ENCODE peak calls at places on chromosomes 7 and 10, in four cellular contexts. N, B, Y and S are unnamed samples.

GRCh38 chr10:87605656-87606308 is 53.9 kb upstream of the PAPSS2 start:
- DNase-seq in N (no peak), B (no peak), Y (no peak), S (no peak)

GRCh38 chr7:23018747-23019146 is 4.8 kb upstream of the HYCC1 start:
- DNase-seq in N (no peak), B (no peak), Y (no peak), S (no peak)

GRCh38 chr10:132394201-132394811 is 2.7 kb upstream of the PWWP2B start:
- DNase-seq in N (peak; percentile 47), Y (no peak), B (no peak), S (no peak)

GRCh38 chr7:151768805-151769188 is 108.1 kb downstream of the PRKAG2 start:
- DNase-seq in N (no peak), B (no peak), Y (no peak), S (no peak)

GRCh38 chr10:68208424-68209042 is 23.4 kb downstream of the ATOH7 start:
- DNase-seq in Y (no peak), N (peak; percentile 64), B (no peak), S (no peak)

GRCh38 chr7:105934577-105935185 is 28.4 kb upstream of the CDHR3 start:
- DNase-seq in Y (no peak), B (no peak), N (no peak), S (no peak)

GRCh38 chr7:44313621-44314031 is 11.8 kb downstream of the CAMK2B start:
- DNase-seq in B (no peak), Y (no peak), N (peak; percentile 21), S (no peak)

GRCh38 chr7:102834999-102835398 is 77.8 kb upstream of the LRRC17 start:
- DNase-seq in N (no peak), B (peak; percentile 56), Y (no peak), S (no peak)

GRCh38 chr7:82405291-82405690 is 38.3 kb downstream of the CACNA2D1 start:
- DNase-seq in N (no peak), B (no peak), Y (no peak), S (no peak)

GRCh38 chr10:99560277-99561126 is 27.8 kb downstream of the NKX2-3 start:
- DNase-seq in N (no peak), Y (no peak), B (no peak), S (peak; percentile 24)

GRCh38 chr10:45446858-45447257 is 72.8 kb downstream of the ALOX5 start:
- DNase-seq in Y (no peak), B (no peak), N (no peak), S (no peak)

GRCh38 chr10:25026463-25026862 is 10.1 kb downstream of the THNSL1 start:
- DNase-seq in N (no peak), Y (no peak), B (no peak), S (no peak)

GRCh38 chr10:76040107-76040829 is 608.8 kb downstream of the LRMDA start:
- DNase-seq in N (no peak), Y (no peak), B (no peak), S (no peak)

GRCh38 chr7:141549582-141549981 is 1.6 kb upstream of the AGK start:
- DNase-seq in B (no peak), Y (no peak), N (no peak), S (no peak)

GRCh38 chr7:17593854-17594419 is 295.5 kb downstream of the AHR start:
- DNase-seq in Y (no peak), N (no peak), B (no peak), S (no peak)

GRCh38 chr10:22321156-22321711 is 335 bp downstream of the BMI1 start:
- DNase-seq in N (peak; percentile 80), B (peak; percentile 76), Y (peak; percentile 80), S (peak; percentile 64)

GRCh38 chr7:134932707-134933370 is 53.5 kb upstream of the AGBL3 start:
- DNase-seq in N (no peak), Y (no peak), B (no peak), S (no peak)

GRCh38 chr7:130273863-130274262 is 7.2 kb downstream of the CPA2 start:
- DNase-seq in B (no peak), Y (no peak), N (no peak), S (no peak)

GRCh38 chr7:2785071-2785500 is 59.0 kb downstream of the GNA12 start:
- DNase-seq in N (no peak), B (peak; percentile 75), Y (no peak), S (no peak)

GRCh38 chr7:151235091-151235787 is 3.0 kb downstream of the CHPF2 start:
- DNase-seq in N (peak; percentile 31), B (no peak), Y (no peak), S (no peak)

GRCh38 chr10:60099998-60100747 is 193.8 kb upstream of the CCDC6 start:
- DNase-seq in N (no peak), B (peak; percentile 20), Y (peak; percentile 13), S (no peak)

GRCh38 chr7:103487419-103487818 is 41.4 kb upstream of the SLC26A5 start:
- DNase-seq in Y (no peak), N (no peak), B (no peak), S (no peak)

GRCh38 chr10:19920075-19920726 is 104.0 kb downstream of the PLXDC2 start:
- DNase-seq in B (no peak), N (no peak), Y (no peak), S (no peak)

GRCh38 chr7:83347836-83348482 is 185.3 kb upstream of the PCLO start:
- DNase-seq in N (peak; percentile 34), B (no peak), Y (no peak), S (no peak)

GRCh38 chr10:15168296-15168780 is at the start of gene NMT2:
- DNase-seq in N (peak; percentile 93), B (no peak), Y (peak; percentile 98), S (peak; percentile 78)

GRCh38 chr7:43505412-43505811 is 77.5 kb upstream of the STK17A start:
- DNase-seq in B (no peak), Y (no peak), N (no peak), S (no peak)

GRCh38 chr7:121020652-121021051 is 32.1 kb downstream of the CPED1 start:
- DNase-seq in N (no peak), B (no peak), Y (no peak), S (no peak)

GRCh38 chr10:79316671-79317431 is 30.4 kb upstream of the PPIF start:
- DNase-seq in Y (peak; percentile 40), B (peak; percentile 62), N (peak; percentile 34), S (no peak)
- TF ChIP-seq CTCF in Y (no peak), B (peak; percentile 2), N (no peak), S (no peak)

DNA sequence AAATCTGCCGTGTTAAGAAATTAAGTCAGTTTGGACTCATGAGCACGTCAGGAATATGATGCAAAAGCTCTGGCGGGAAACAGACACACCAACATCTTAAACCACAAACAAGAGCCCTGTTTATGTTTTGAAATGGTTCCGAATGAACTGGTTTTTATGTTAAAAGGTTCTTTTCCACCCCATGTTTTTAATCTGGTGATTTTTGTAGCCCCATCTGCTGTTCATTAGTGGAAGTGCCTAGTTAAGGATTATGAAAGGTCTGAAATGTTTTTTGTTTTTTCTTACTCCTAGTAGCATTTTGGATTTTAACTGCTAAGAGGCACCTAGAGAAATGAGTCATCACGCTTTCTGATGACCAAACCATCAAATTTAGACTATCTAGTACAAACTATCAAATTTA is 404.1 kb upstream of the MKI67 start:
- DNase-seq in N (no peak), B (peak; percentile 34), Y (no peak), S (no peak)
- TF ChIP-seq CTCF in N (peak; percentile 14), B (peak; percentile 41), Y (peak; percentile 11), S (no peak)

DNA sequence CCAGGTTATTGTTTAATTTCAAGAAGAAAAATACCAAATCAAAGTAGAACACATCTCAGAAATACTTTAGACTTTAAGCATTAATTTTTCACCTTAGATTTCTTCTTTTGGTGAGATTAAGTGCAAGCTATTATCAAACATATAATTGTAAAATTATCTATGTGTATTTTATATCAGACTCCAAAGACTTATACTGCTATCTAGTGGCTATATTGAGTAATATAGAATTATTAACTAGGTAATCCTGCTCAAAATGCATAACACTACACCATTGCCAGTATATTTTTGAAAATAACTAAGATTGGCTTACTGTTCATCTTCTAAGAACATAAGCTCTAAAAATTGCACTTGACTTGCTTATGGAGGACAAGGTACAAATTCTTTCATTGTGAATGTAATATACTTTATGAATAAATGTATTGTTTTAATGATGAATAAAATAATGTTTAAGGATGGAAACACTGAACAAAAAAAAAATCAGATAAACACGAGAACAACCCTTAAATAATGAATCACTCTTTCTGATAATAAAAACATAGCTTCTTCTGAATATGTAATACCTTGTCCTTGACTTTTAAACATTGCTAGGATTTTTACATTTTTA is 86.7 kb upstream of the GNAI1 start:
- DNase-seq in B (no peak), N (no peak), Y (no peak), S (no peak)
- TF ChIP-seq CTCF in B (no peak), N (peak; percentile 14), Y (no peak), S (no peak)

GRCh38 chr7:68425377-68425776 is 1172.9 kb upstream of the AUTS2 start:
- DNase-seq in N (no peak), B (no peak), Y (no peak), S (no peak)
- TF ChIP-seq CTCF in N (peak; percentile 54), B (no peak), Y (no peak), S (no peak)

DNA sequence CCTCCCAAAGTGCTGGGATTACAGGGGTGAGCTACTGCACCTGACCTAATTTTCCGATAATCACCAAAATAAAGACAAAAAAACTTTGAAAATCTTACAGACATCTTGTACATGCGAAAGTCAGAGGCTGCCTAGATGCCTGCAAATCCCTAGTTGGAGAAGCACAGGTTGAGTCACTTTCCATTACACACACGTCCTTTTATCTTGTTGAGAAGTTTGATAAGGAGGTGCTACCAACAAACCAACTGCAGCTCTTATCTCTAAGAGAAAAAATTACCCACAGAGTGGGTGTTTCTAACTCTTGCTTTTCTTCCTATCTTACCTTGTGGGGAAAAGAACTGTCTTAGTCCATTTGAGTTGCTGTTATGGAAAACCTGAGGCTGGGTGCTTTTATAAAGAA is 589.8 kb downstream of the GALNT17 start:
- DNase-seq in Y (no peak), N (no peak), B (no peak), S (no peak)
- TF ChIP-seq CTCF in Y (no peak), N (no peak), B (no peak), S (no peak)

DNA sequence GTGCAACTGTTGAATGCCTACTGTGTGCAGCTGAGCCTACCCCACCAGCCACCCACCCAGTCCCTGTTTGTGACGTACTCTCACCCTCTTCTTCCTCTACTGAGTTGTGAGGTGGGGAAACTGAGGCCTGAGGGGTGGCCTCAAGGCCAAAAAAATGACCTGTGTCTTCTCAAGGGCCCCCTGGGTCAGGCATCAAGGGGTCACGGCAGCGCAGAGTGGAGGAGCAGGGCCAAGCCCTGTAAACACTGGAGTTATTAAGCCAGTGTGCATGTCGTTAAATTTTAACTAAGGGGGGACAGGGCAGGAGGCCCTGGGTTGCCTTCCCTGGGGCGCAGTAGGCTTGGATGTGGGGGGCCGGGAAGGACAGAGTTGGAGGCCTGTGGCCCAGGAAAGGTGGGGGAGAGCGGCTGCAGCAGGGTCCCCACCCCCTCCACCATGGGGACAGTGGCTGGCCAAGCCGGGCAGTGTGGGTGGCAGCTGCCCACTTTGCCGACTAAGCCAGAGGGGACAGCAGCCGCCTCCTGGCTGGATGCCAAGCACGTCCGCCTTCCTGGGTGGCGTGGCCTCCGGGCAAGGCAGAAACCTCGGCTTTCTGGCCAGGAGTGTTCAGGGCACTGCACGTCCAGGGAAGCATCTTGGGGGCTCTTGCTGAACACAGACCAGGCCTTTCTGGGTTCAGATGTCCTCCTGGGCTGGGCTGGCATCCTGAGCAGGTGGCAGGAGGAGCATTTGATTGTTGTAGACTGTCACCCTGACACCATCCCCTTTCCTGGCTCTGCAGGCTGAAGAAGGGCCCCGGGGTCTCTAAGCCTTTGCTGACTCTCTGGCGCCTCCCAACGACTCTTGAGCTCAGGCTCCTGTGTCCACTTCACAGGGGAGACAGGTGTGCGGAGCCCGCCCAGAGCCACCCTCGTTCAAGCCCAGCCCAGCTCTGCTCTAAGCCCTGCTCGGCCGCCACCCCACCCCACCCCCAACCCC is 1.9 kb downstream of the SLC29A4 start:
- DNase-seq in N (no peak), B (peak; percentile 82), Y (peak; percentile 62), S (no peak)
- TF ChIP-seq CTCF in N (no peak), B (peak; percentile 62), Y (no peak), S (no peak)